ENCODE peak calls at places on chromosomes 16 and 17, in five cellular contexts. One of them, this sample, is unnamed.

GRCh38 chr17:42814633-42815399 is 9.3 kb downstream of the BECN1 start:
- DNase-seq in mucosa of descending colon: no peak
- DNase-seq in endothelial cell of umbilical vein: peak; percentile 63
- DNase-seq in foreskin fibroblast: peak; percentile 42
- DNase-seq in sigmoid colon: no peak
- DNase-seq in this sample: no peak

GRCh38 chr17:49076575-49077384 is 55.8 kb upstream of the B4GALNT2 start:
- DNase-seq in foreskin fibroblast: peak; percentile 86
- DNase-seq in endothelial cell of umbilical vein: peak; percentile 88
- DNase-seq in sigmoid colon: no peak
- DNase-seq in mucosa of descending colon: no peak
- DNase-seq in this sample: no peak

GRCh38 chr17:42281571-42282096 is 5.4 kb upstream of the STAT5B start:
- DNase-seq in mucosa of descending colon: no peak
- DNase-seq in sigmoid colon: peak; percentile 62
- DNase-seq in endothelial cell of umbilical vein: no peak
- DNase-seq in foreskin fibroblast: no peak
- DNase-seq in this sample: no peak

GRCh38 chr17:383771-384621 is 31.4 kb upstream of the RPH3AL start:
- DNase-seq in mucosa of descending colon: no peak
- DNase-seq in sigmoid colon: no peak
- DNase-seq in foreskin fibroblast: no peak
- DNase-seq in endothelial cell of umbilical vein: no peak
- DNase-seq in this sample: no peak

GRCh38 chr17:40541060-40541872 is 24.0 kb downstream of the CCR7 start:
- DNase-seq in foreskin fibroblast: no peak
- DNase-seq in sigmoid colon: peak; percentile 68
- DNase-seq in mucosa of descending colon: no peak
- DNase-seq in endothelial cell of umbilical vein: no peak
- DNase-seq in this sample: no peak

GRCh38 chr17:980406-981291 is 1.1 kb upstream of the NXN start:
- DNase-seq in mucosa of descending colon: peak; percentile 79
- DNase-seq in sigmoid colon: peak; percentile 93
- DNase-seq in foreskin fibroblast: peak; percentile 72
- DNase-seq in endothelial cell of umbilical vein: peak; percentile 82
- DNase-seq in this sample: peak; percentile 31

GRCh38 chr17:66829386-66829864 is 5.5 kb upstream of the CACNG5 start:
- DNase-seq in sigmoid colon: peak; percentile 63
- DNase-seq in foreskin fibroblast: peak; percentile 49
- DNase-seq in mucosa of descending colon: peak; percentile 57
- DNase-seq in endothelial cell of umbilical vein: peak; percentile 70
- DNase-seq in this sample: no peak

GRCh38 chr17:79619636-79620206 is 8.9 kb upstream of the RBFOX3 start:
- DNase-seq in endothelial cell of umbilical vein: no peak
- DNase-seq in foreskin fibroblast: no peak
- DNase-seq in mucosa of descending colon: no peak
- DNase-seq in sigmoid colon: peak; percentile 40
- DNase-seq in this sample: no peak

GRCh38 chr16:67277999-67278772 is 1.1 kb upstream of the PLEKHG4 start:
- DNase-seq in mucosa of descending colon: peak; percentile 16
- DNase-seq in foreskin fibroblast: peak; percentile 85
- DNase-seq in sigmoid colon: no peak
- DNase-seq in endothelial cell of umbilical vein: peak; percentile 69
- DNase-seq in this sample: no peak

GRCh38 chr16:88534731-88535141 is 35.5 kb upstream of the ZC3H18 start:
- DNase-seq in foreskin fibroblast: peak; percentile 30
- DNase-seq in sigmoid colon: no peak
- DNase-seq in endothelial cell of umbilical vein: no peak
- DNase-seq in mucosa of descending colon: peak; percentile 58
- DNase-seq in this sample: no peak

GRCh38 chr16:68311316-68311620 is 449 bp downstream of the PRMT7 start:
- DNase-seq in mucosa of descending colon: no peak
- DNase-seq in endothelial cell of umbilical vein: no peak
- DNase-seq in sigmoid colon: no peak
- DNase-seq in foreskin fibroblast: no peak
- DNase-seq in this sample: no peak

GRCh38 chr17:83104577-83105505 is 25.4 kb downstream of the METRNL start:
- DNase-seq in foreskin fibroblast: no peak
- DNase-seq in sigmoid colon: no peak
- DNase-seq in endothelial cell of umbilical vein: peak; percentile 47
- DNase-seq in mucosa of descending colon: peak; percentile 29
- DNase-seq in this sample: no peak

GRCh38 chr16:13519871-13520270 is 400.1 kb upstream of the ERCC4 start:
- DNase-seq in endothelial cell of umbilical vein: no peak
- DNase-seq in mucosa of descending colon: no peak
- DNase-seq in foreskin fibroblast: no peak
- DNase-seq in sigmoid colon: no peak
- DNase-seq in this sample: no peak

GRCh38 chr16:31200821-31201510 is 1.6 kb downstream of the PYCARD start:
- DNase-seq in sigmoid colon: no peak
- DNase-seq in mucosa of descending colon: peak; percentile 35
- DNase-seq in endothelial cell of umbilical vein: no peak
- DNase-seq in foreskin fibroblast: peak; percentile 55
- DNase-seq in this sample: no peak

GRCh38 chr17:6470751-6471521 is 26.7 kb downstream of the PIMREG start:
- DNase-seq in mucosa of descending colon: no peak
- DNase-seq in foreskin fibroblast: no peak
- DNase-seq in endothelial cell of umbilical vein: no peak
- DNase-seq in sigmoid colon: no peak
- DNase-seq in this sample: no peak

GRCh38 chr17:1487939-1488825 is 4.3 kb downstream of the MYO1C start:
- DNase-seq in mucosa of descending colon: peak; percentile 90
- DNase-seq in foreskin fibroblast: peak; percentile 91
- DNase-seq in endothelial cell of umbilical vein: peak; percentile 80
- DNase-seq in sigmoid colon: peak; percentile 94
- DNase-seq in this sample: no peak

GRCh38 chr17:69575346-69575761 is 160.9 kb downstream of the MAP2K6 start:
- DNase-seq in mucosa of descending colon: no peak
- DNase-seq in sigmoid colon: no peak
- DNase-seq in endothelial cell of umbilical vein: peak; percentile 82
- DNase-seq in foreskin fibroblast: peak; percentile 69
- DNase-seq in this sample: no peak

GRCh38 chr17:76369804-76370203 is 14.6 kb upstream of the SPHK1 start:
- DNase-seq in mucosa of descending colon: no peak
- DNase-seq in foreskin fibroblast: no peak
- DNase-seq in endothelial cell of umbilical vein: no peak
- DNase-seq in sigmoid colon: no peak
- DNase-seq in this sample: no peak

GRCh38 chr17:58059141-58059540 is 24.1 kb upstream of the DYNLL2 start:
- DNase-seq in endothelial cell of umbilical vein: no peak
- DNase-seq in sigmoid colon: no peak
- DNase-seq in mucosa of descending colon: no peak
- DNase-seq in foreskin fibroblast: no peak
- DNase-seq in this sample: no peak

GRCh38 chr16:64397042-64397441 is 724.8 kb downstream of the CDH11 start:
- DNase-seq in sigmoid colon: no peak
- DNase-seq in mucosa of descending colon: no peak
- DNase-seq in foreskin fibroblast: peak; percentile 47
- DNase-seq in endothelial cell of umbilical vein: peak; percentile 14
- DNase-seq in this sample: no peak

GRCh38 chr17:75442168-75443103 is 14.0 kb upstream of the TMEM94 start:
- DNase-seq in sigmoid colon: no peak
- DNase-seq in mucosa of descending colon: no peak
- DNase-seq in foreskin fibroblast: no peak
- DNase-seq in endothelial cell of umbilical vein: no peak
- DNase-seq in this sample: no peak

GRCh38 chr17:80005360-80006338 is 30.0 kb downstream of the TBC1D16 start:
- DNase-seq in mucosa of descending colon: peak; percentile 44
- DNase-seq in sigmoid colon: no peak
- DNase-seq in foreskin fibroblast: no peak
- DNase-seq in endothelial cell of umbilical vein: peak; percentile 48
- DNase-seq in this sample: no peak

GRCh38 chr17:13030459-13031305 is 12.9 kb upstream of the ELAC2 start:
- DNase-seq in sigmoid colon: no peak
- DNase-seq in endothelial cell of umbilical vein: peak; percentile 51
- DNase-seq in foreskin fibroblast: peak; percentile 41
- DNase-seq in mucosa of descending colon: peak; percentile 70
- DNase-seq in this sample: no peak

GRCh38 chr17:81685108-81685507 is 1.3 kb downstream of the HGS start:
- DNase-seq in endothelial cell of umbilical vein: peak; percentile 17
- DNase-seq in foreskin fibroblast: peak; percentile 76
- DNase-seq in mucosa of descending colon: no peak
- DNase-seq in sigmoid colon: no peak
- DNase-seq in this sample: no peak

GRCh38 chr17:51427259-51428255 is 167.2 kb downstream of the UTP18 start:
- DNase-seq in mucosa of descending colon: no peak
- DNase-seq in sigmoid colon: no peak
- DNase-seq in foreskin fibroblast: no peak
- DNase-seq in endothelial cell of umbilical vein: no peak
- DNase-seq in this sample: no peak

DNA sequence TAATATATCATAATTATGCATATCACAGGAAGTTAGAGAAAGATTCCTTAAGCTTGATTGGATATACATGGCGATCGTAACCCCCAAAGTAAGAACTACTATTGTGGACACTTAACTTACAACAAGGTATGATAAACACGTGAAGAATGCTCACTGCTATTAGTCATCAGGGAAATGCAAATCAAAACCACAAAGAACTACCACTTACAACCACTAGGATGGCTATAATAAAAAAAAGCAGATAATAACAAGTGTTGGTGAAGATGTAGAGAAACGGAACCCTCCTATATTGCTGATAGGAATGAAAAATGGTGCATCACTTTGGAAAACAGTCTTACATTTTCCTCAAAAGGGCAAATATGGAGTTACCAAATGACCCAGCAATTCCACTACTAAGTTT is 265.9 kb downstream of the SLC39A11 start:
- DNase-seq in mucosa of descending colon: no peak
- DNase-seq in foreskin fibroblast: peak; percentile 24
- DNase-seq in endothelial cell of umbilical vein: no peak
- DNase-seq in sigmoid colon: no peak
- DNase-seq in this sample: no peak
- TF ChIP-seq CTCF in mucosa of descending colon: no peak
- TF ChIP-seq CTCF in foreskin fibroblast: no peak
- TF ChIP-seq CTCF in endothelial cell of umbilical vein: no peak
- TF ChIP-seq CTCF in sigmoid colon: no peak
- TF ChIP-seq CTCF in this sample: no peak

DNA sequence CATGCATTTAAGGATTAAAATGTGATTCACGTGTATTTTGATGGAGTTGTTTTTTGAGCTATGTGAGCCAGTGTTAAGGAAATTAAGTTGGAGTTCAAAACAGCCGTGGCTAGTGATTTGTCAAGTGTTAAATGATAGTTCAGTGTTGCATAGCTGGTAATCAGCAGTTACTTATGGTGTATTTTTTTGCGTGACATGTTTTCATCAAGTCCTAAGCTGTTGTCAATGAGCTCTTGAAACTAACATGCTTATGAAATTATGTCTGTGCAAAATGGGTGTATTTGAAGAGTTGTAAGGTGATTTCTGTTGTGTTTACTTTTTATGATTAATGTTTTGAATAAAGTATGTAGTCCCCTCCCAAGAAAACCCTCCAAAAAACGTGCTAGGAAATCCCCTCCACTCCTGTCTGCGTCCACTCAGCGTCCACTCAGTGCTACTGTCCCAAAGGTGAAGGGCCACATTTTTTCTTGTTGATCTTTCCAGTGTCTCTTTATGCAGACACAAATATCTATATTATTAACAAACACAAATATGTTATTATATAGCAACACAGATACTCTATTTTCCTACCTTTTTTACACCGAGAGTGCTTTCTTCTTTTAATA is 30.0 kb downstream of the USP10 start:
- DNase-seq in foreskin fibroblast: no peak
- DNase-seq in sigmoid colon: no peak
- DNase-seq in endothelial cell of umbilical vein: peak; percentile 59
- DNase-seq in mucosa of descending colon: no peak
- DNase-seq in this sample: no peak
- H3K4me3 ChIP-seq in foreskin fibroblast: peak overlapping the region; percentile 12
- H3K4me3 ChIP-seq in sigmoid colon: peak overlapping the region; percentile 13
- H3K4me3 ChIP-seq in endothelial cell of umbilical vein: peak overlapping the region; percentile 68
- H3K4me3 ChIP-seq in mucosa of descending colon: no peak overlapping the region
- H3K4me3 ChIP-seq in this sample: no peak overlapping the region

DNA sequence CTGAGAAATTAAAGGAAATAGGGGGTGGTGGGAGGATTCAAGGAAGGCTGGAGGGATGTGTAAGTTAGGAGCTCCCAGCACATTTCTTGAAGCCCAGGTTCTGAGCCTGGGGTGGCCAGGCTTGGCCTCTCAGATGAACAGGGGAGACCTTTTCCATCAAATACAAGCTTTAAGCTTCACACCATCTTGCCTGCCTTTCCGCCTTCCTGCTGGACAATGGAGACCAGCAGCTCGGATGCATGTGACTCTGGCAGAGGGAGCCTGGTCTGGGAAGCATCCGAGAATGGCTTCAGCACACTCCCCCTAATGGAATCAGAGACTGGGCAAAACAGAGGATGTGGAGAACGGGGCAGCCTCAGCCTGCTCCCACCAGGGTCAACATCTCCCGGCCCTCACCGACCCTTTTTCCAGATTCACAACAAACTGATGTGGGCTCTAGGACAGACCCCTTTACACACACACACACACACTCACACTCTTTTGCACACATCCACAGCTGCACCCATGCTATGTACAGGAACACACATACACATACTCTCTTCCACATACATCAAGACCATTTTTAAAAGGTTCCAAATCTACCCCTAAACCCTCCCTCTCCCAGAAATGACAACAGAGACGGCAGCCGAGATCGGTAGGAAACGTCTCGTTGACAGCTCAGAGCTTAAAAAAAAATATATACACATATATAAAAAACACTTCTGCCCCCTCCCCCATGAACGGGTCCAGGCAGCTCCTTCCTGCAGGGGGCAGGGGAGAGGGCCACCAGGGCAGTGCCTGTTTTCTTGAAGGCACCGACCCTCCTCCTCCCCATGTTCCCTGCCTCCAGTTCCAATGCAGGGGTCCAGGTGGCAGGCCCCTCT is 6.5 kb upstream of the ATXN7L3 start:
- DNase-seq in mucosa of descending colon: no peak
- DNase-seq in foreskin fibroblast: no peak
- DNase-seq in endothelial cell of umbilical vein: no peak
- DNase-seq in sigmoid colon: no peak
- DNase-seq in this sample: no peak
- TF ChIP-seq CTCF in mucosa of descending colon: no peak
- TF ChIP-seq CTCF in foreskin fibroblast: no peak
- TF ChIP-seq CTCF in endothelial cell of umbilical vein: peak; percentile 17
- TF ChIP-seq CTCF in sigmoid colon: no peak
- TF ChIP-seq CTCF in this sample: no peak

GRCh38 chr16:24396350-24397271 is 140.5 kb downstream of the CACNG3 start:
- DNase-seq in foreskin fibroblast: no peak
- DNase-seq in mucosa of descending colon: no peak
- DNase-seq in endothelial cell of umbilical vein: no peak
- DNase-seq in sigmoid colon: no peak
- DNase-seq in this sample: no peak
- H3K4me3 ChIP-seq in foreskin fibroblast: no peak overlapping the region
- H3K4me3 ChIP-seq in mucosa of descending colon: no peak overlapping the region
- H3K4me3 ChIP-seq in endothelial cell of umbilical vein: no peak overlapping the region
- H3K4me3 ChIP-seq in sigmoid colon: no peak overlapping the region
- H3K4me3 ChIP-seq in this sample: no peak overlapping the region

GRCh38 chr17:3447625-3448024 is 14.0 kb upstream of the OR1E2 start:
- DNase-seq in endothelial cell of umbilical vein: no peak
- DNase-seq in foreskin fibroblast: no peak
- DNase-seq in mucosa of descending colon: peak; percentile 3
- DNase-seq in sigmoid colon: no peak
- DNase-seq in this sample: no peak
- TF ChIP-seq CTCF in endothelial cell of umbilical vein: no peak
- TF ChIP-seq CTCF in foreskin fibroblast: no peak
- TF ChIP-seq CTCF in mucosa of descending colon: no peak
- TF ChIP-seq CTCF in sigmoid colon: no peak
- TF ChIP-seq CTCF in this sample: no peak

This sample was measured in esophagus squamous epithelium.